ENCODE peak calls at places on chromosomes 13 and 19, in six cellular contexts. K is transverse colon, P is A549, J is pancreas, I is Caco-2, E is tibial nerve. G is an unnamed sample.

GRCh38 chr13:55062662-55063061 is 2034.0 kb downstream of the OLFM4 start:
- DNase-seq in E (no peak), P (no peak), J (no peak), K (no peak), I (no peak), G (no peak)

GRCh38 chr19:7636691-7637373 is at the start of gene STXBP2:
- DNase-seq in I (peak; percentile 88), J (peak; percentile 87), K (peak; percentile 93), E (peak; percentile 37), P (peak; percentile 77), G (peak; percentile 70)

GRCh38 chr13:90447735-90448103 is 899.8 kb upstream of the MIR17HG start:
- DNase-seq in P (no peak), K (no peak), E (no peak), J (no peak), I (no peak), G (peak; percentile 61)

GRCh38 chr19:13329766-13330165 is 176.5 kb downstream of the CACNA1A start:
- DNase-seq in E (no peak), P (no peak), J (no peak), I (no peak), K (no peak), G (no peak)

GRCh38 chr13:25501231-25501630 is 129.5 kb downstream of the ATP8A2 start:
- DNase-seq in K (no peak), J (no peak), I (no peak), P (no peak), E (no peak), G (no peak)

GRCh38 chr19:28694812-28695211 is 518.1 kb downstream of the UQCRFS1 start:
- DNase-seq in I (no peak), E (no peak), P (no peak), K (no peak), J (no peak), G (no peak)

GRCh38 chr13:77767413-77767812 is 69.9 kb downstream of the SLAIN1 start:
- DNase-seq in P (no peak), J (no peak), I (no peak), K (no peak), E (no peak), G (no peak)

GRCh38 chr13:50677687-50678463 is 165.6 kb downstream of the DLEU7 start:
- DNase-seq in J (no peak), I (no peak), K (no peak), E (no peak), P (no peak), G (no peak)

GRCh38 chr13:78160793-78161192 is 242.2 kb upstream of the EDNRB start:
- DNase-seq in E (no peak), I (no peak), K (no peak), J (no peak), P (no peak), G (no peak)

GRCh38 chr19:47901370-47901769 is 15.3 kb upstream of the SULT2A1 start:
- DNase-seq in K (no peak), J (no peak), I (peak; percentile 10), E (no peak), P (no peak), G (no peak)

GRCh38 chr13:50838031-50838430 is 5.5 kb downstream of the DLEU7 start:
- DNase-seq in P (no peak), I (no peak), J (no peak), K (no peak), E (no peak), G (no peak)

GRCh38 chr19:39473443-39473960 is 7.1 kb upstream of the TIMM50 start:
- DNase-seq in J (no peak), E (no peak), P (no peak), I (no peak), K (no peak), G (no peak)

GRCh38 chr19:47713046-47714021 is at the start of gene EHD2:
- DNase-seq in P (peak; percentile 69), I (no peak), K (peak; percentile 50), J (peak; percentile 53), E (peak; percentile 54), G (peak; percentile 36)

GRCh38 chr19:3687774-3688706 is 12.2 kb downstream of the PIP5K1C start:
- DNase-seq in P (no peak), E (no peak), K (peak; percentile 54), I (no peak), J (no peak), G (no peak)

GRCh38 chr13:27022571-27023311 is 148.9 kb downstream of the USP12 start:
- DNase-seq in K (no peak), P (peak; percentile 41), I (no peak), J (no peak), E (no peak), G (peak; percentile 48)

GRCh38 chr19:3028305-3029069 is 593 bp downstream of the TLE2 start:
- DNase-seq in P (no peak), E (no peak), J (no peak), K (peak; percentile 48), I (peak; percentile 57), G (no peak)

GRCh38 chr13:31056650-31057275 is 104.9 kb downstream of the HSPH1 start:
- DNase-seq in J (no peak), K (no peak), E (no peak), I (no peak), P (no peak), G (no peak)
- TF ChIP-seq CTCF in J (no peak), K (no peak), E (no peak), I (no peak), P (no peak), G (peak; percentile 30)

GRCh38 chr19:1267441-1268391 is 1.4 kb upstream of the CIRBP start:
- DNase-seq in J (peak; percentile 59), I (no peak), K (no peak), P (no peak), E (no peak), G (no peak)
- H3K4me1 ChIP-seq in J (peaks cover 39% of the 10 kb centered on the region), I (peaks cover 49% of the 10 kb centered on the region), K (peaks cover 72% of the 10 kb centered on the region), P (peaks cover 69% of the 10 kb centered on the region), E (peaks cover 76% of the 10 kb centered on the region), G (peaks cover 45% of the 10 kb centered on the region)

GRCh38 chr13:87999141-87999765 is 328.1 kb downstream of the SLITRK5 start:
- DNase-seq in J (no peak), P (no peak), E (no peak), K (no peak), I (no peak), G (no peak)

GRCh38 chr13:88000787-88001186 is 329.6 kb downstream of the SLITRK5 start:
- DNase-seq in K (no peak), E (no peak), I (no peak), P (no peak), J (no peak), G (no peak)

GRCh38 chr13:88000239-88000638 is 329.1 kb downstream of the SLITRK5 start:
- DNase-seq in K (no peak), P (no peak), J (no peak), I (no peak), E (no peak), G (no peak)

GRCh38 chr13:87998081-87998480 is 326.9 kb downstream of the SLITRK5 start:
- DNase-seq in E (no peak), P (no peak), K (no peak), I (no peak), J (no peak), G (no peak)

DNA sequence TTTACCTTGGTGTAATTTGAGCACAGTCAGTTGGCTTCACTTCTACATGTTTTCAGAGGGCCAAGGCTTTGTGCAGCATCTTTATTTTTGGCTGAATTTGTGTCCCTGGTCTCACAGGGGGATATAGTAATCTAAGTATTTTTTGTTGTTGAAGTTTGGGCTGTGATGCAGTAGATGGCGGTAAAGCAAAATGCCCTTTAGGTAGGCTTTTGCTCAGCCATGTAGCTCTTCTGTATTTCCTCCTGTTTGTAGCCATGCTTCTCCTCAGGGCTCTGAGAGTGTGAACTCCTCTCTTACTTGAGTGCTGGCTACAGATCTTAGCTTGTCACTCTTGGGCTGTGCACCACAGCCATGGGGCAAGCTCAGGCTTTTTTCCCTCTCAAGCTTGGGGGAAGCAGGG is 328.6 kb downstream of the SLITRK5 start:
- DNase-seq in J (no peak), K (no peak), P (no peak), E (no peak), I (no peak), G (peak; percentile 4)
- TF ChIP-seq CTCF in J (no peak), K (no peak), P (no peak), E (no peak), I (no peak), G (no peak)

DNA sequence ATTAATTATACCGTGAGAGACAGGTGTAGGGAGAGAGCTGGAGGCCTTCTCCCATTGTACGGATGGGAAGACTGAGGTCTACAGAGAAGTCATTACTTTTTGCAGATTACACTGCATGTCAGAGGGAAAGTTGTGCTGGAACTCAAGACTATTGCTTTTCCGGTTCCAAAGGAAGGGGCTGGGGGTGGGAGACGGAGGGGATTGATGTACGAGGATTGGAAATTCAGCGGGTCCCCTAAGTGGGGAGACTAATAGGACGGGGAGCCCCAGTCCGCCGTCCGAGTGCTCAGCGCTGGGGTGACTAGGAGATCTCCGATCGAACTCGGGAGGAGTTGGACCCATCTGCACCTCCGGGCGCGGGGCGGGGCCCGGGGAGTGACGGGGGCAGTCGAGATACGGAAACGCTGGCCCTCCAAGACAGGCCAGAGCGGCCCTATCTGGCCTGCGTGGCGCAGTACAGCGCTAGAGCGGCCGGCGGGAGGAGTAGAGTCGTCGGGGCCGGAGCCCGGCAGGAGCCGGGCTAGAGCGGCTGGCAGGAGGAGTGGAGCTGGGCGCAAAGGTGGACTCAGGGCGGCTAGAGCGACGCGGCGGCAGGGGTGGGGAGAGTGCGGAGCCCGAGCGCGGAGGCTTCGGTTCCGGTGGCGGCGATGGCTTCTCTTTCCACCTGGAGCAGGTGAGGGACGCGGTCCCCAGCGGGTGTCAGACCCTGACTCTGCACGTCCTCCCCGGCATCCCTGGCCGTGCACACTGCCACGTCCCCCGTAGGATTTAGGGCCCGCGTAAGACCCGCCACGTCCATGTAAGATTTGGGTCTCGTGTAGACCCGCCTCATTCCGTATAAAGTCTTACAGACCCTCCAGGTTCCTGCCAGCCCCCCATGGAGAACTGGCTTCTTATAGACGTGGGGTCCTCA is 1.1 kb downstream of the ARHGEF1 start:
- DNase-seq in K (peak; percentile 97), J (peak; percentile 97), I (peak; percentile 98), E (peak; percentile 84), P (peak; percentile 100), G (peak; percentile 98)
- H3K4me1 ChIP-seq in K (peaks cover 37% of the 10 kb centered on the region), J (peaks cover 10% of the 10 kb centered on the region), I (peaks cover 24% of the 10 kb centered on the region), E (peaks cover 17% of the 10 kb centered on the region), P (peaks cover 15% of the 10 kb centered on the region), G (no peaks in the 10 kb centered on the region)

DNA sequence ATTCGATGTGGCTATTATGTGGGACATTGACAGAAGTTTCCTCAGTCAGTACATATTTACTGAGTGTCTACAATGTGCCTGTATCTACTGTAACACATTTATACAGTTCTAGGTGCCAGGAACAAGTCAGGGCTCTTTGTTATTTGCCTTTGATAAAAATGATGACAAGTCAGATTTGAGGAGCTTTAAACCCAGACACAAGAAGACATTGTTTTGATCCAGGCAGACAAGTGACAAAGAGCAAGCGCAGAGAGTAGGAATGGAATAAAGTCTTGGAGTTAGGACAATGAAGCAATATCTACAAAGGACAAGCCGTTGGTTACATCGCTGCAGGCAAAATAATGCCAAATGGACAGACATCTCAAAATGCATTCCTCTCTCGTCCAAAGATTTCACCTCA is 70.1 kb downstream of the ITGBL1 start:
- DNase-seq in I (no peak), J (no peak), P (no peak), E (no peak), K (no peak), G (no peak)
- TF ChIP-seq CTCF in I (no peak), J (no peak), P (no peak), E (no peak), K (no peak), G (no peak)

G was measured in cardiac muscle cell.